ENCODE peak calls at places on chromosomes 4 and X, in six cellular contexts. T is IMR-90, S is HCT116, D is neuronal stem cell, M is keratinocyte, L is H9. Q is an unnamed sample.

GRCh38 chr4:74618659-74619058 is 173.7 kb downstream of the AREG start:
- DNase-seq in L (no peak), T (peak; percentile 45), M (no peak), D (no peak), S (no peak), Q (peak; percentile 19)

GRCh38 chrX:87900320-87900908 is 382.8 kb downstream of the KLHL4 start:
- DNase-seq in L (no peak), D (no peak), M (no peak), T (no peak), S (no peak), Q (no peak)

GRCh38 chrX:149871940-149872339 is 9.0 kb upstream of the MAGEA8 start:
- DNase-seq in M (no peak), S (peak; percentile 10), T (no peak), D (no peak), L (peak; percentile 62), Q (peak; percentile 27)

GRCh38 chrX:47515941-47516649 is 33.1 kb upstream of the ZNF41 start:
- DNase-seq in T (peak; percentile 45), D (no peak), L (no peak), M (no peak), S (no peak), Q (peak; percentile 81)

GRCh38 chrX:69109706-69110635 is 55.3 kb downstream of the PJA1 start:
- DNase-seq in M (peak; percentile 71), S (peak; percentile 28), L (peak; percentile 33), T (peak; percentile 73), D (no peak), Q (peak; percentile 66)

GRCh38 chr4:138035781-138036258 is 206.3 kb downstream of the SLC7A11 start:
- DNase-seq in M (peak; percentile 13), D (peak; percentile 41), L (no peak), S (peak; percentile 53), T (peak; percentile 81), Q (peak; percentile 68)

GRCh38 chr4:182291597-182291996 is 48.4 kb downstream of the TENM3 start:
- DNase-seq in M (no peak), T (no peak), D (no peak), S (no peak), L (no peak), Q (peak; percentile 70)

GRCh38 chrX:31333181-31333831 is 261.5 kb upstream of the FTHL17 start:
- DNase-seq in T (peak; percentile 84), D (no peak), S (no peak), L (no peak), M (peak; percentile 55), Q (peak; percentile 66)

GRCh38 chr4:112253382-112254000 is 21.9 kb downstream of the AP1AR start:
- DNase-seq in D (no peak), M (no peak), T (no peak), S (no peak), L (no peak), Q (no peak)

GRCh38 chr4:40511017-40511614 is 118.5 kb downstream of the RBM47 start:
- DNase-seq in L (no peak), M (no peak), S (no peak), D (no peak), T (no peak), Q (no peak)

GRCh38 chr4:113278324-113278934 is 229.0 kb downstream of the ANK2 start:
- DNase-seq in M (peak; percentile 21), D (peak; percentile 80), T (peak; percentile 79), L (peak; percentile 80), S (peak; percentile 76), Q (peak; percentile 68)

GRCh38 chr4:83112239-83112638 is 2.3 kb downstream of the PLAC8 start:
- DNase-seq in L (no peak), D (no peak), M (no peak), S (no peak), T (no peak), Q (no peak)

GRCh38 chr4:147596976-147597375 is 20.2 kb upstream of the TMEM184C start:
- DNase-seq in T (peak; percentile 93), L (no peak), S (no peak), M (no peak), D (no peak), Q (no peak)

GRCh38 chr4:24730256-24731001 is 64.9 kb upstream of the SOD3 start:
- DNase-seq in T (peak; percentile 54), M (no peak), D (no peak), L (no peak), S (no peak), Q (peak; percentile 68)

GRCh38 chr4:122855491-122855890 is 28.9 kb downstream of the FGF2 start:
- DNase-seq in S (no peak), T (no peak), L (no peak), D (no peak), M (no peak), Q (no peak)

GRCh38 chrX:19647731-19648588 is 132.7 kb upstream of the MAP3K15 start:
- DNase-seq in D (no peak), L (no peak), M (no peak), S (no peak), T (peak; percentile 51), Q (no peak)

DNA sequence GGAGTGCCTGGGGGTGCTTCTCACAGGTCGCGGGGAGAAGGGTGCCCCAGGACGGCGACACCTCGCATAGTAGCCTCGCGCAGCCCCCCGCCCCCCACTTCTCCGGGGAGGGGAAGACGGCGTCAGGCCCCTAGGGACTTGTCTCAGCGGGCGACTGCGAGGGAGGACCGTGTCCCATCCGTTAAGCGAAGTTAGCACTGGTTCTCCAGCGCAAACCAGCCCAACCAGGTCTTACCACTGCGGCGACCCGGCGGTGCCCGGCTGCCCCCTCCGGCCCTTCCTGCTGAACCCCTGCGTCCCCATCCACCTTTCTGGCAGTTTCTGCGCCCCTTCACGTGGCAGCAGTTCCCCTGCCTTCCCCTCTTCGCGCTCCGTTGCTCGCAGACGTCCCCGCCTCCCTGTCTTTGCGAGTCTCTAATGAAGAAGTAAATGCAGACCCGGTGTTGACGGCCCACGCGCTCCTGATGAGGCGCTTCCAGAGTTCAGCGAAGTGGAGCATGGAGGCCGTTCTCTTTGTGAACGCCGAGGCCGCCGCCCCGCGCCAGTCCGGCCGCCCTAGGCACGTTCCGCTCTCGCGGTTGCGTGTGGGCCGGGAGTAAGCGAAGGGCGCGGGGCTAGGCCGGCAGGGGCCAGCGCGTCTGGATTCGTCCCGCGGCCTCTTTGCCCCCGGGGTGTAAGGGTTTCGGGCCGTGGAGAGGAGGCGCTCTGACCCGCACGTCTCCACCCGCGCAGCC is 3.0 kb downstream of the SLIT2 start:
- DNase-seq in S (no peak), M (no peak), L (peak; percentile 44), T (peak; percentile 39), D (peak; percentile 52), Q (peak; percentile 93)
- H2AFZ ChIP-seq in S (no peak overlapping the region), M (peak overlapping the region; percentile 91), L (no peak overlapping the region), T (peak overlapping the region; percentile 83), D (peak overlapping the region; percentile 98), Q (peak overlapping the region; percentile 93)

GRCh38 chrX:115892056-115892708 is 278.4 kb upstream of the AGTR2 start:
- DNase-seq in M (no peak), S (peak; percentile 3), D (no peak), L (no peak), T (no peak), Q (peak; percentile 62)

GRCh38 chrX:115894087-115894486 is 276.5 kb upstream of the AGTR2 start:
- DNase-seq in T (peak; percentile 33), S (peak; percentile 2), D (no peak), L (peak; percentile 31), M (no peak), Q (peak; percentile 83)

GRCh38 chrX:115896362-115896761 is 274.2 kb upstream of the AGTR2 start:
- DNase-seq in D (no peak), T (no peak), S (no peak), L (no peak), M (no peak), Q (no peak)

GRCh38 chrX:115895678-115896329 is 274.7 kb upstream of the AGTR2 start:
- DNase-seq in L (peak; percentile 30), S (no peak), T (no peak), M (no peak), D (no peak), Q (peak; percentile 50)

DNA sequence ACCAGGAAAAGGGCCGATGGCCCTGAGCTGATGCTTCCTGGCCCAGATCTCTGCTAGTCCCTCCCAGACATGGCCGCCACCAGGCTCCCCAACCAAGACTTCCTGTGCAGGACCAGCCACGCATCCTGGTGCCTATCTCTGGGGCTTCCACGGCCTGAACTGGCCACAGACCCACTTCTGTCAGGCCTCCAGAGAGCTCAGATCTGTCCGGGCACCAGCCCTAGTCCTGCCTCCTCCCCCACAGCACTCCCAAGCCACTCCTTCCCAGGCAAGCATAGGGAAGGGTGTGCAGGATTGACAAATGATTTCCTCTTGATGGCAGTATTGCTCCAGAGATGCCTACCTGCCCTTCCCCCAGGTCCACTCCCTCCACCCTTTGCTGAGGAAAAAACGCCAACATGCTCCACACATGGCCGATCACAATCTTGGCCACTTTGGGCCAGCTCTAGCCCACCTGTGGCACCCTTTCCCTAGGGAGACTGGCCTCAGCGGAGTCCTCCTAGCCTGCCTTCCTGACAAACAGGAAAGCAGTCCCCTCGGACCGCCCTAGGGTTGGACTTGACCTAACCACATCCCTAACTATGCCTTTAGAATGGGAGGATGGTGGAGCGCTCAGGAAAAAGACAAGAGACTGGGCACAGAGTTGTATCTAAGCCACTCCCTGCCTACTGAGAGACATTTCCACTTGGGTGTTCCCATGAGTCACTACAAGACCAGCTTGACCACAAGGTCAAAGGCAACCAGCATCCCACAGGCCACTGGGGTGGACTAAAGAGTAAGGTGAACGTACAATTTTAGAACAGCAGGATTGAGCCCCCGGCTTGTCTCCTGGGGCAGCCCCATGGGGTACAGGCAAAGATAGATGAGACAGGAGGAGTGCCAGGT is 277.5 kb upstream of the AGTR2 start:
- DNase-seq in M (no peak), D (no peak), L (peak; percentile 68), T (peak; percentile 54), S (peak; percentile 40), Q (peak; percentile 93)
- H2AFZ ChIP-seq in M (peak overlapping the region; percentile 44), D (peak overlapping the region; percentile 83), L (no peak overlapping the region), T (peak overlapping the region; percentile 86), S (no peak overlapping the region), Q (peak overlapping the region; percentile 17)

GRCh38 chr4:94843222-94843621 is 85.5 kb downstream of the BMPR1B start:
- DNase-seq in L (no peak), S (no peak), T (no peak), D (no peak), M (no peak), Q (no peak)

GRCh38 chr4:94841864-94842221 is 84.1 kb downstream of the BMPR1B start:
- DNase-seq in M (no peak), S (no peak), T (no peak), D (no peak), L (no peak), Q (peak; percentile 69)
- H2AFZ ChIP-seq in M (no peak overlapping the region), S (peak overlapping the region; percentile 54), T (no peak overlapping the region), D (no peak overlapping the region), L (no peak overlapping the region), Q (no peak overlapping the region)

GRCh38 chr4:34731045-34731444 is 1513.3 kb downstream of the ARAP2 start:
- DNase-seq in S (no peak), M (no peak), D (no peak), L (no peak), T (no peak), Q (no peak)

GRCh38 chr4:34732170-34732569 is 1512.1 kb downstream of the ARAP2 start:
- DNase-seq in S (no peak), M (no peak), T (no peak), D (no peak), L (no peak), Q (no peak)

GRCh38 chr4:34733185-34733916 is 1511.0 kb downstream of the ARAP2 start:
- DNase-seq in D (no peak), M (no peak), L (no peak), S (no peak), T (no peak), Q (no peak)

DNA sequence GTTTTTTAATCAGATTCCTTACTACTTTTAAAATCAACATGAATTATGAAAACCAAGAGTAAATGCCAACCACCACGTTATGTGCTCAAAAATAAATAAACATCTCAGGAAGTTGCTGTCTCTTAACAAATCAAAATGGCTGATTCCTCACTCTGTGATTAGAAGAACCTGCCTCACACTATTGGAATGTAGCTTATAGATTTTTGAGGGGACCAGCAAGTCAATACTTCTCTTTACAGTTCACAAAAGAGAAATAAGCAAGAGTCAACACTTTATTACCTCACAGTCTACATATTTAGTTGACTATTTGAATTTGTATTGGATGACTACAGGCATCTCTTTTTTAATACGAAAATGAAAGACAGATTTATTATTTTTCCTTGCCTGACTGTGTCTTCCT is 1511.7 kb downstream of the ARAP2 start:
- DNase-seq in M (no peak), S (no peak), D (no peak), T (no peak), L (no peak), Q (no peak)
- H2AFZ ChIP-seq in M (no peak overlapping the region), S (peak overlapping the region; percentile 48), D (peak overlapping the region; percentile 53), T (no peak overlapping the region), L (no peak overlapping the region), Q (no peak overlapping the region)